ENCODE peak calls at places on chromosome 11, in six cellular contexts. One of them, this sample, is unnamed.

GRCh38 chr11:23021287-23021863 is 161.1 kb upstream of the CCDC179 start:
- DNase-seq in adrenal gland: peak
- DNase-seq in GM20000: peak
- DNase-seq in heart left ventricle: no peak
- DNase-seq in pancreas: peak
- DNase-seq in suprapubic skin: no peak
- DNase-seq in this sample: peak

GRCh38 chr11:44565008-44565745 is at the start of gene CD82:
- DNase-seq in adrenal gland: peak
- DNase-seq in suprapubic skin: peak
- DNase-seq in heart left ventricle: peak
- DNase-seq in pancreas: peak
- DNase-seq in GM20000: peak
- DNase-seq in this sample: peak

GRCh38 chr11:8328848-8329330 is 65.2 kb upstream of the LMO1 start:
- DNase-seq in pancreas: peak
- DNase-seq in heart left ventricle: peak
- DNase-seq in adrenal gland: peak
- DNase-seq in suprapubic skin: peak
- DNase-seq in GM20000: peak
- DNase-seq in this sample: peak

GRCh38 chr11:73415854-73416615 is 39.8 kb downstream of the RELT start:
- DNase-seq in suprapubic skin: no peak
- DNase-seq in GM20000: no peak
- DNase-seq in adrenal gland: no peak
- DNase-seq in heart left ventricle: no peak
- DNase-seq in pancreas: no peak
- DNase-seq in this sample: no peak

GRCh38 chr11:131108780-131109179 is 192.5 kb upstream of the SNX19 start:
- DNase-seq in adrenal gland: no peak
- DNase-seq in heart left ventricle: no peak
- DNase-seq in GM20000: no peak
- DNase-seq in pancreas: no peak
- DNase-seq in suprapubic skin: no peak
- DNase-seq in this sample: no peak

GRCh38 chr11:18775492-18776292 is 15.9 kb downstream of the PTPN5 start:
- DNase-seq in pancreas: peak
- DNase-seq in heart left ventricle: peak
- DNase-seq in GM20000: peak
- DNase-seq in adrenal gland: peak
- DNase-seq in suprapubic skin: no peak
- DNase-seq in this sample: peak

GRCh38 chr11:10328314-10329090 is 23.6 kb downstream of the ADM start:
- DNase-seq in suprapubic skin: no peak
- DNase-seq in heart left ventricle: no peak
- DNase-seq in GM20000: no peak
- DNase-seq in pancreas: peak
- DNase-seq in adrenal gland: peak
- DNase-seq in this sample: no peak

GRCh38 chr11:69080361-69080973 is 31.7 kb downstream of the TPCN2 start:
- DNase-seq in adrenal gland: no peak
- DNase-seq in heart left ventricle: no peak
- DNase-seq in GM20000: no peak
- DNase-seq in suprapubic skin: no peak
- DNase-seq in pancreas: no peak
- DNase-seq in this sample: no peak

GRCh38 chr11:72195518-72195917 is 3.6 kb downstream of the FOLR1 start:
- DNase-seq in heart left ventricle: no peak
- DNase-seq in pancreas: no peak
- DNase-seq in GM20000: no peak
- DNase-seq in adrenal gland: no peak
- DNase-seq in suprapubic skin: no peak
- DNase-seq in this sample: no peak

GRCh38 chr11:45768486-45768885 is 36.5 kb upstream of the SLC35C1 start:
- DNase-seq in suprapubic skin: no peak
- DNase-seq in heart left ventricle: no peak
- DNase-seq in adrenal gland: no peak
- DNase-seq in GM20000: no peak
- DNase-seq in pancreas: no peak
- DNase-seq in this sample: no peak

GRCh38 chr11:41246399-41246745 is 213.1 kb downstream of the LRRC4C start:
- DNase-seq in GM20000: no peak
- DNase-seq in suprapubic skin: no peak
- DNase-seq in pancreas: no peak
- DNase-seq in adrenal gland: no peak
- DNase-seq in heart left ventricle: no peak
- DNase-seq in this sample: no peak

GRCh38 chr11:44582641-44583352 is 17.3 kb downstream of the CD82 start:
- DNase-seq in suprapubic skin: no peak
- DNase-seq in heart left ventricle: no peak
- DNase-seq in adrenal gland: no peak
- DNase-seq in GM20000: no peak
- DNase-seq in pancreas: no peak
- DNase-seq in this sample: no peak

GRCh38 chr11:123653997-123654565 is 343 bp downstream of the SCN3B start:
- DNase-seq in adrenal gland: peak
- DNase-seq in GM20000: peak
- DNase-seq in suprapubic skin: peak
- DNase-seq in heart left ventricle: peak
- DNase-seq in pancreas: peak
- DNase-seq in this sample: no peak

GRCh38 chr11:71465054-71465453 is 12.1 kb downstream of the NADSYN1 start:
- DNase-seq in pancreas: no peak
- DNase-seq in adrenal gland: no peak
- DNase-seq in heart left ventricle: no peak
- DNase-seq in GM20000: no peak
- DNase-seq in suprapubic skin: no peak
- DNase-seq in this sample: no peak

GRCh38 chr11:110196241-110196754 is 100.1 kb downstream of the RDX start:
- DNase-seq in heart left ventricle: no peak
- DNase-seq in pancreas: no peak
- DNase-seq in adrenal gland: no peak
- DNase-seq in GM20000: no peak
- DNase-seq in suprapubic skin: peak
- DNase-seq in this sample: peak

GRCh38 chr11:87081358-87081757 is 43.6 kb downstream of the TMEM135 start:
- DNase-seq in pancreas: no peak
- DNase-seq in adrenal gland: no peak
- DNase-seq in GM20000: peak
- DNase-seq in heart left ventricle: no peak
- DNase-seq in suprapubic skin: no peak
- DNase-seq in this sample: no peak

GRCh38 chr11:118870396-118871343 is 13.0 kb upstream of the CXCR5 start:
- DNase-seq in heart left ventricle: peak
- DNase-seq in GM20000: peak
- DNase-seq in suprapubic skin: no peak
- DNase-seq in pancreas: peak
- DNase-seq in adrenal gland: peak
- DNase-seq in this sample: no peak

GRCh38 chr11:70331901-70332300 is 61.4 kb downstream of the PPFIA1 start:
- DNase-seq in GM20000: no peak
- DNase-seq in suprapubic skin: no peak
- DNase-seq in adrenal gland: no peak
- DNase-seq in pancreas: no peak
- DNase-seq in heart left ventricle: no peak
- DNase-seq in this sample: no peak

GRCh38 chr11:115645631-115646271 is 141.5 kb upstream of the CADM1 start:
- DNase-seq in adrenal gland: no peak
- DNase-seq in GM20000: no peak
- DNase-seq in suprapubic skin: no peak
- DNase-seq in heart left ventricle: peak
- DNase-seq in pancreas: no peak
- DNase-seq in this sample: no peak

GRCh38 chr11:10450451-10451398 is 4.3 kb upstream of the AMPD3 start:
- DNase-seq in suprapubic skin: no peak
- DNase-seq in adrenal gland: peak
- DNase-seq in pancreas: peak
- DNase-seq in GM20000: peak
- DNase-seq in heart left ventricle: no peak
- DNase-seq in this sample: no peak

GRCh38 chr11:67667490-67668190 is 6.8 kb downstream of the ALDH3B2 start:
- DNase-seq in heart left ventricle: no peak
- DNase-seq in pancreas: no peak
- DNase-seq in suprapubic skin: no peak
- DNase-seq in GM20000: no peak
- DNase-seq in adrenal gland: no peak
- DNase-seq in this sample: no peak

GRCh38 chr11:132072044-132072879 is 701.8 kb downstream of the NTM start:
- DNase-seq in GM20000: no peak
- DNase-seq in suprapubic skin: no peak
- DNase-seq in pancreas: no peak
- DNase-seq in adrenal gland: no peak
- DNase-seq in heart left ventricle: no peak
- DNase-seq in this sample: no peak

GRCh38 chr11:35419713-35420333 is 465 bp upstream of the SLC1A2 start:
- DNase-seq in adrenal gland: no peak
- DNase-seq in heart left ventricle: no peak
- DNase-seq in pancreas: no peak
- DNase-seq in GM20000: peak
- DNase-seq in suprapubic skin: no peak
- DNase-seq in this sample: no peak

GRCh38 chr11:49995559-49995958 is 13.2 kb upstream of the OR4C12 start:
- DNase-seq in pancreas: peak
- DNase-seq in adrenal gland: peak
- DNase-seq in heart left ventricle: peak
- DNase-seq in suprapubic skin: no peak
- DNase-seq in GM20000: no peak
- DNase-seq in this sample: peak
- TF ChIP-seq CTCF in pancreas: peak
- TF ChIP-seq CTCF in adrenal gland: peak
- TF ChIP-seq CTCF in heart left ventricle: peak
- TF ChIP-seq CTCF in suprapubic skin: no peak
- TF ChIP-seq CTCF in GM20000: no peak
- TF ChIP-seq CTCF in this sample: peak

GRCh38 chr11:128806496-128807261 is 60.4 kb downstream of the KCNJ1 start:
- DNase-seq in suprapubic skin: no peak
- DNase-seq in pancreas: no peak
- DNase-seq in heart left ventricle: no peak
- DNase-seq in GM20000: no peak
- DNase-seq in adrenal gland: no peak
- DNase-seq in this sample: no peak

GRCh38 chr11:128803440-128803839 is 63.7 kb downstream of the KCNJ1 start:
- DNase-seq in GM20000: no peak
- DNase-seq in heart left ventricle: no peak
- DNase-seq in adrenal gland: no peak
- DNase-seq in suprapubic skin: no peak
- DNase-seq in pancreas: no peak
- DNase-seq in this sample: no peak

GRCh38 chr11:128804481-128804880 is 62.6 kb downstream of the KCNJ1 start:
- DNase-seq in suprapubic skin: no peak
- DNase-seq in pancreas: no peak
- DNase-seq in adrenal gland: no peak
- DNase-seq in heart left ventricle: no peak
- DNase-seq in GM20000: no peak
- DNase-seq in this sample: no peak

GRCh38 chr11:128800871-128801417 is 66.2 kb downstream of the KCNJ1 start:
- DNase-seq in heart left ventricle: no peak
- DNase-seq in suprapubic skin: no peak
- DNase-seq in pancreas: no peak
- DNase-seq in GM20000: no peak
- DNase-seq in adrenal gland: no peak
- DNase-seq in this sample: no peak

DNA sequence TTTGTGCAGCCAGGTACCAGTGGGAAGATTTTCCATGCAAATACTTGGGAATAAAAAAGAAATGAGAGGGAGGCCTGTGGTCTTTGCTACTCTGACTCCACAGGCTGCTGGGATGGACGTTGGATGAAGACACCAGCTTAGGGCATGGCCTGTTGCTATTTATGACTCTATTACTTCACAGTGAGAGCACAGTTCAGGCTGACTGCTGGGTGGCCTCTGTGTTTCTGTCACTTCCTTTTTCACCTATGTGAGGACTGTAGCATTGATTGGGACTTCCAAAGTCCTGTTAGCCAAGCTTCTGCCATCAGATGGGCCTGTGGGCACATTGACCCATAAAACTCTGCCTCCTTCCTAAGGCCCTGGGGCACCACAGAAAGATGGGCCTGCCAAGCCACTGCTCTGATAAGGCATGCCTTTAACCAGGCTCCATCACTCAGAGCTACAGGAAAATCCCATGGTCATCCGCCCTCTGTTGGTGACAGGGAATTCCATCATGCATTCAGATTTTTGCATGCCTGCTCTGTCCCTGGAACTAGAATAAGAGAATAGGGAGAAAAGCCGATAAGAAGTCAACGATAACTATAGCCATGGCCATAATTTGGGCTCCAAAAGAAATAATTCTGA is 64.6 kb downstream of the KCNJ1 start:
- DNase-seq in adrenal gland: no peak
- DNase-seq in pancreas: peak
- DNase-seq in heart left ventricle: no peak
- DNase-seq in suprapubic skin: no peak
- DNase-seq in GM20000: no peak
- DNase-seq in this sample: peak
- TF ChIP-seq CTCF in adrenal gland: peak
- TF ChIP-seq CTCF in pancreas: peak
- TF ChIP-seq CTCF in heart left ventricle: peak
- TF ChIP-seq CTCF in suprapubic skin: no peak
- TF ChIP-seq CTCF in GM20000: no peak
- TF ChIP-seq CTCF in this sample: peak

GRCh38 chr11:78420796-78421209 is 3.2 kb upstream of the GAB2 start:
- DNase-seq in suprapubic skin: peak
- DNase-seq in adrenal gland: peak
- DNase-seq in pancreas: peak
- DNase-seq in heart left ventricle: peak
- DNase-seq in GM20000: peak
- DNase-seq in this sample: no peak

GRCh38 chr11:78418584-78419211 is 1.1 kb upstream of the GAB2 start:
- DNase-seq in pancreas: no peak
- DNase-seq in suprapubic skin: no peak
- DNase-seq in heart left ventricle: no peak
- DNase-seq in GM20000: no peak
- DNase-seq in adrenal gland: no peak
- DNase-seq in this sample: no peak

GRCh38 chr11:78417888-78418583 is 416 bp upstream of the GAB2 start:
- DNase-seq in suprapubic skin: peak
- DNase-seq in pancreas: peak
- DNase-seq in GM20000: peak
- DNase-seq in adrenal gland: peak
- DNase-seq in heart left ventricle: peak
- DNase-seq in this sample: no peak

GRCh38 chr11:78419327-78419726 is 1.7 kb upstream of the GAB2 start:
- DNase-seq in heart left ventricle: peak
- DNase-seq in pancreas: peak
- DNase-seq in GM20000: no peak
- DNase-seq in suprapubic skin: peak
- DNase-seq in adrenal gland: peak
- DNase-seq in this sample: no peak

GRCh38 chr11:78420255-78420764 is 2.7 kb upstream of the GAB2 start:
- DNase-seq in GM20000: peak
- DNase-seq in heart left ventricle: peak
- DNase-seq in adrenal gland: peak
- DNase-seq in suprapubic skin: peak
- DNase-seq in pancreas: peak
- DNase-seq in this sample: no peak
- TF ChIP-seq CTCF in GM20000: peak
- TF ChIP-seq CTCF in heart left ventricle: peak
- TF ChIP-seq CTCF in adrenal gland: peak
- TF ChIP-seq CTCF in suprapubic skin: peak
- TF ChIP-seq CTCF in pancreas: peak
- TF ChIP-seq CTCF in this sample: peak

GRCh38 chr11:13850256-13851010 is 112.1 kb upstream of the SPON1 start:
- DNase-seq in GM20000: no peak
- DNase-seq in pancreas: no peak
- DNase-seq in suprapubic skin: no peak
- DNase-seq in heart left ventricle: no peak
- DNase-seq in adrenal gland: no peak
- DNase-seq in this sample: no peak
- TF ChIP-seq CTCF in GM20000: no peak
- TF ChIP-seq CTCF in pancreas: no peak
- TF ChIP-seq CTCF in suprapubic skin: no peak
- TF ChIP-seq CTCF in heart left ventricle: no peak
- TF ChIP-seq CTCF in adrenal gland: no peak
- TF ChIP-seq CTCF in this sample: no peak